ENCODE peak calls at places on chromosomes 1 and 21, in six cellular contexts. X, Y, Q, I, W and K are unnamed samples.
A peak's percentile ranks its signal among the peaks of the same experiment; 100 is the strongest.

GRCh38 chr21:33051925-33052324 is 18.0 kb upstream of the OLIG1 start:
- DNase-seq in Y (no peak), I (no peak), Q (no peak), W (no peak), X (no peak), K (no peak)

GRCh38 chr1:203302894-203303293 is 2.4 kb upstream of the BTG2 start:
- DNase-seq in W (no peak), I (no peak), Q (no peak), X (no peak), Y (no peak), K (no peak)

GRCh38 chr1:216627252-216627651 is 96.0 kb downstream of the ESRRG start:
- DNase-seq in X (no peak), Q (no peak), Y (no peak), W (no peak), I (no peak), K (peak; percentile 13)

GRCh38 chr1:208158640-208159541 is 85.3 kb downstream of the PLXNA2 start:
- DNase-seq in X (peak; percentile 76), Q (no peak), W (no peak), Y (no peak), I (no peak), K (no peak)

GRCh38 chr1:112515311-112516009 is 6.7 kb downstream of the WNT2B start:
- DNase-seq in Q (no peak), I (no peak), W (no peak), Y (no peak), X (peak; percentile 6), K (no peak)

GRCh38 chr1:235689356-235689755 is 39.8 kb upstream of the GNG4 start:
- DNase-seq in Q (no peak), W (no peak), I (no peak), X (no peak), Y (no peak), K (no peak)

GRCh38 chr1:21318057-21318713 is 27.9 kb upstream of the ECE1 start:
- DNase-seq in I (no peak), W (no peak), Y (no peak), X (no peak), Q (no peak), K (no peak)

GRCh38 chr1:8083739-8084484 is 57.8 kb upstream of the ERRFI1 start:
- DNase-seq in X (peak; percentile 95), Y (no peak), Q (no peak), W (no peak), I (no peak), K (no peak)

GRCh38 chr21:42858185-42858847 is 21.0 kb downstream of the WDR4 start:
- DNase-seq in Y (no peak), Q (no peak), X (no peak), W (no peak), I (no peak), K (no peak)

GRCh38 chr1:237879195-237879594 is 11.5 kb downstream of the ZP4 start:
- DNase-seq in W (no peak), I (no peak), X (no peak), Q (no peak), Y (no peak), K (no peak)

GRCh38 chr1:192903142-192903541 is 94.3 kb downstream of the RGS2 start:
- DNase-seq in X (no peak), Y (no peak), Q (no peak), W (no peak), I (no peak), K (no peak)

GRCh38 chr1:106699436-106699835 is 357.0 kb upstream of the PRMT6 start:
- DNase-seq in Q (no peak), X (no peak), Y (no peak), W (no peak), I (no peak), K (no peak)

DNA sequence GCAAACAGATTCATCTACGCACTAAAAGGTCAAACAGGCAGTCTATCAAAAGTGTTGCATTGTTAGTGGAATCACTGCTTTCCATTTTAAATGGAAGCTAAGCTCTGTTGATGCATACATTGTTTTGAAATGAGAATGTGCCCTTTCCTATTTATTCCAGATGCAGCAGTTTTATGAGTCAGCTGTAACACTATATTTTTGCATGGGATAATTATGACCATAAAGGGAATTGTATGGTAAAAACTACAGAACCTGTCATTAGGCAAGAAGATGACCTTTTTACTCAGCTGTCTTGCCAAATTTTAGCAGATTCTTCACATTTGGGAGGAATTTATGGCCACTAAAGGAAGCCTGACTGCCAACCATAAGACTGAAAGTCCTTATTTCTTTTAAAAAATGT is 356.3 kb upstream of the PRMT6 start:
- DNase-seq in X (no peak), I (no peak), Q (no peak), Y (no peak), W (no peak), K (no peak)
- TF ChIP-seq JUND in X (no peak), I (no peak), Q (no peak), Y (no peak), W (no peak), K (no peak)

GRCh38 chr1:211135342-211135950 is 1.5 kb upstream of the KCNH1 start:
- DNase-seq in X (peak; percentile 29), I (peak; percentile 20), W (peak; percentile 9), Q (peak; percentile 47), Y (peak; percentile 45), K (no peak)
- TF ChIP-seq JUND in X (no peak), I (no peak), W (no peak), Q (no peak), Y (no peak), K (no peak)

GRCh38 chr1:38783659-38784229 is 75.8 kb downstream of the RRAGC start:
- DNase-seq in W (no peak), X (peak; percentile 13), Q (peak; percentile 37), Y (no peak), I (peak; percentile 59), K (no peak)
- TF ChIP-seq JUND in W (no peak), X (no peak), Q (no peak), Y (no peak), I (no peak), K (no peak)

DNA sequence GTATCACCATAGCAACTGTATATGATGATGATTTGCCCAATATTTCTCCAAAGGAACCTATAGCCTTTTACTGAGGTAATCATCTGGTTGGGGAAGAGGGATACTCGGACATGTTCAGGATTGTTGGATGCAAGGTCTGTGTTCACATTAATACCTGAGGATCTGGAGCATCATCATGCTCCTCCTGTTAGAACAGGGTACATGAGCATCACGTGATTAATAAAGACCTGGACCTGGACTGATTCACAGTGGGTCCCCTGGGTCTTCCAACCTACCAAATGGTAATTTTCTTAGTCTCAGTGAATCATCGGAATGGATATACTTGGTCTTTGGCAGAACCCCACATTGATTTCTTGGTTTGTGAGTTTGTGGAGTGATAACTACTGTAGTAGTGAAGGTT is 45.6 kb upstream of the ZBTB18 start:
- DNase-seq in Q (no peak), X (no peak), W (no peak), I (no peak), Y (no peak), K (no peak)
- TF ChIP-seq JUND in Q (no peak), X (no peak), W (no peak), I (no peak), Y (no peak), K (no peak)